ENCODE peak calls at places on chromosomes 6 and 20, in nine cellular contexts. F is fibroblast of lung, V is astrocyte, P is heart right ventricle, M is BJ, I is tibial artery, E is neural crest cell, Q is body of pancreas, W is ovary. O is an unnamed sample.

GRCh38 chr6:37538107-37538506 is 38.4 kb upstream of the CCDC167 start:
- DNase-seq in F (no peak), V (no peak), P (no peak), M (no peak), I (no peak), E (no peak), Q (no peak), W (no peak), O (no peak)

GRCh38 chr20:47133809-47134456 is 222.6 kb downstream of the ZMYND8 start:
- DNase-seq in F (peak), V (peak), P (no peak), M (no peak), I (no peak), E (no peak), Q (no peak), W (no peak), O (peak)

GRCh38 chr6:113172531-113172966 is 684.6 kb upstream of the MARCKS start:
- DNase-seq in F (peak), V (peak), P (peak), M (no peak), I (no peak), E (no peak), Q (peak), W (no peak), O (no peak)

GRCh38 chr20:8361008-8361652 is 229.1 kb downstream of the PLCB1 start:
- DNase-seq in F (peak), V (peak), P (no peak), M (no peak), I (no peak), E (no peak), Q (peak), W (no peak), O (peak)

GRCh38 chr20:34355427-34355826 is 7.6 kb upstream of the ITCH start:
- DNase-seq in F (no peak), V (no peak), P (no peak), M (no peak), I (no peak), E (no peak), Q (no peak), W (no peak), O (no peak)

GRCh38 chr20:38200646-38201045 is 35.6 kb upstream of the TGM2 start:
- DNase-seq in F (no peak), V (no peak), P (no peak), M (no peak), I (no peak), E (no peak), Q (no peak), W (no peak), O (no peak)

GRCh38 chr6:7568021-7568420 is 22.0 kb upstream of the SNRNP48 start:
- DNase-seq in F (peak), V (peak), P (no peak), M (peak), I (no peak), E (no peak), Q (no peak), W (no peak), O (peak)

GRCh38 chr20:53804920-53805894 is 211.6 kb upstream of the ZNF217 start:
- DNase-seq in F (no peak), V (no peak), P (no peak), M (no peak), I (no peak), E (no peak), Q (no peak), W (no peak), O (no peak)

GRCh38 chr20:63089051-63089907 is 82.5 kb upstream of the BHLHE23 start:
- DNase-seq in F (no peak), V (no peak), P (peak), M (no peak), I (peak), E (no peak), Q (peak), W (peak), O (no peak)

GRCh38 chr20:38139156-38139912 is 25.7 kb downstream of the TGM2 start:
- DNase-seq in F (no peak), V (no peak), P (no peak), M (no peak), I (peak), E (no peak), Q (no peak), W (peak), O (no peak)

GRCh38 chr6:26538572-26538902 is 371 bp downstream of the HMGN4 start:
- DNase-seq in F (no peak), V (no peak), P (no peak), M (no peak), I (no peak), E (no peak), Q (no peak), W (no peak), O (no peak)

GRCh38 chr6:152185158-152185574 is 377.7 kb downstream of the ESR1 start:
- DNase-seq in F (no peak), V (no peak), P (no peak), M (no peak), I (no peak), E (no peak), Q (no peak), W (no peak), O (no peak)

GRCh38 chr6:116969211-116969863 is 92.3 kb downstream of the RFX6 start:
- DNase-seq in F (peak), V (peak), P (no peak), M (no peak), I (no peak), E (peak), Q (peak), W (no peak), O (peak)

GRCh38 chr6:35392111-35392702 is 49.8 kb downstream of the PPARD start:
- DNase-seq in F (peak), V (no peak), P (no peak), M (no peak), I (no peak), E (no peak), Q (peak), W (peak), O (no peak)

DNA sequence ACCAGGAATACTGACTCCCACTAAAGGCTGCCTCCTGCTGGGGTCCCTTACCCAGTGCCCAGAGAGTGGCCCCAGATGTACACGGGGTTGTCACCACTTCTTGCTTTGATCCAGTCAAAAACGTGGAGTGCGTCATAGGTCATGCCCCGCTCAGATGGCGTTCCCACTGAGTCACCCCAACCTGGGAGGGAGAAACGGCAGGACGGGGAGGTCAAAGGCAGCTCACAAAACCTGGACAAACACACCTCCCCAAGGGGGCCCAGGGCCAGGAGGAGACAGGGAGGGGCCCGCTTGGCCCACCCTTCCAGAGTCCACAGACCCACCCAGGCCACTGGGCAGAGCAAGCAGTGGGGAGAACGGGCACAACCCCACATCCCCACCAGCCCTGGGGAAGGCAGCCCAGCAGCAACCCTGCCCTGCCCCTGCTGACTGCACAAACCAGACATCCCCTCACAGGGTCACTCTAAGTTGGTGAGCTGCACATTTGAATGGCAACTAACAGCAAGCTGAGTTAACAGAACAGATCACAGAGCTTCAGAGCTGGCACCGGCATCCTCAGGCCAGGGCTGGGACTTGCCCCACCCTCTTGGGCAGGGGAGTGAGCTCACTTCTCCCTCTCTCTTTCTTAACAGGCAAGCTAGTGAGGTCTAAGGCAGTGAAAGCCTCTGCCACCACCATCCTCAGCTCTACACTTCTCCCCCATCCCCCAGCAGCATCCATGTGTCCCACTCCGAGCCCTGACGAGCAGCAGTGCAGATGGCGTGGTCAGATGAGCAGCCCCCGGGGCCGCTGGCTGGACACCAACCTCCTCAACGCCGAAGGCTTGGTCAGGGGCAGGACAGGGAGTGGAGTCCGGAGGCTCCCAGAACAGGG is 61.7 kb downstream of the PYGB start:
- DNase-seq in F (peak), V (peak), P (no peak), M (peak), I (peak), E (no peak), Q (peak), W (peak), O (peak)
- TF ChIP-seq CTCF in F (no peak), V (no peak), P (no peak), M (no peak), I (no peak), E (no peak), Q (no peak), W (no peak), O (peak)

GRCh38 chr6:57224769-57225515 is 2.8 kb upstream of the RAB23 start:
- DNase-seq in F (peak), V (peak), P (no peak), M (no peak), I (no peak), E (no peak), Q (no peak), W (no peak), O (peak)

GRCh38 chr6:57220083-57220703 is 1.9 kb downstream of the RAB23 start:
- DNase-seq in F (no peak), V (no peak), P (no peak), M (no peak), I (no peak), E (no peak), Q (no peak), W (no peak), O (no peak)

GRCh38 chr6:57221936-57222683 is at the start of gene RAB23:
- DNase-seq in F (peak), V (peak), P (peak), M (peak), I (peak), E (peak), Q (peak), W (peak), O (peak)

GRCh38 chr6:57222684-57223077 is 574 bp upstream of the RAB23 start:
- DNase-seq in F (no peak), V (no peak), P (no peak), M (no peak), I (no peak), E (no peak), Q (no peak), W (no peak), O (no peak)

GRCh38 chr6:57221191-57221935 is 744 bp downstream of the RAB23 start:
- DNase-seq in F (peak), V (peak), P (peak), M (no peak), I (peak), E (peak), Q (peak), W (peak), O (peak)
- TF ChIP-seq CTCF in F (peak), V (no peak), P (peak), M (peak), I (peak), E (peak), Q (peak), W (no peak), O (peak)

DNA sequence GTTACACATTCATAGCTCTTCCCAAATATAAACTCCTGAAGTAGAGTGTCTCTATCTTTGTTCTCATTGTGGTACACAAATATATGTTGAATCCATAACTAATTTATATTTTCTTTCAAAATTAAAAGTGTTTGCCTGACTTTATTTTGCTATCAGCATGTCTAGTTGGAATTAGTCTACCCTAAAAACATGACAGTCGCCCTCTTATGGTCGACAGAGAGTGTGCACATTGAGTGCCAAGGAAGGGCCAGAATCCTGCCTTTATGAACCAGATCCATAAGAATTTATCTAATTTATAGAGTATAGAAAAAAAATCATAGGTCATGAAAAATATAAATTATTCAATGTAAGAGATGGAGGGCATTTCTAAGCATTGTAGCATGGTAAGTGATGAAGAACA is 12.3 kb upstream of the DEFB112 start:
- DNase-seq in F (no peak), V (no peak), P (no peak), M (no peak), I (no peak), E (no peak), Q (no peak), W (no peak), O (no peak)
- TF ChIP-seq CTCF in F (peak), V (no peak), P (no peak), M (peak), I (no peak), E (peak), Q (no peak), W (no peak), O (peak)

GRCh38 chr20:5181492-5181891 is 54.7 kb downstream of the CDS2 start:
- DNase-seq in F (no peak), V (no peak), P (no peak), M (no peak), I (no peak), E (no peak), Q (no peak), W (no peak), O (no peak)
- TF ChIP-seq CTCF in F (no peak), V (no peak), P (no peak), M (no peak), I (no peak), E (no peak), Q (no peak), W (no peak), O (no peak)

GRCh38 chr20:688809-689208 is 13.2 kb upstream of the SCRT2 start:
- DNase-seq in F (peak), V (no peak), P (no peak), M (no peak), I (no peak), E (no peak), Q (peak), W (no peak), O (peak)
- TF ChIP-seq CTCF in F (no peak), V (no peak), P (no peak), M (no peak), I (no peak), E (peak), Q (no peak), W (no peak), O (peak)

DNA sequence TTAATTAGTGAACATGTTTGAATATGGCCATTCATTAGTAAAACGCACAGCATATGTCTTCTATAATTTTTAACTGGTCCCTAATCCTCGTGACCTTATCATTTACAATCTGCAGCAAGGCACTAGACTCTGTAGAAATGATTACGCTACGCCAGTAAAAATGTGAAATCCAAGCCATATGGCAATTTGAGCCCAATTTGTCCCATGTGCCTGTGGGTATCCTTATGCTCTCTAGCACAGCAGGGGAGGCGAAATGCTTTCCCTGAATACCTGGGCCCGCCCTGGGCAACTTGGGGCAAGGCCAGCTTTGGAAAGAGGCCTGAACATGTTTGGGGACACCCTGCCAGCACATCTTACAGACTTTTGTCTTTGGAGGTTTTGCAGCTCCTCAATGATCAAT is 122.7 kb upstream of the AGPAT4 start:
- DNase-seq in F (no peak), V (no peak), P (no peak), M (no peak), I (no peak), E (no peak), Q (no peak), W (no peak), O (no peak)
- TF ChIP-seq CTCF in F (no peak), V (no peak), P (no peak), M (no peak), I (no peak), E (no peak), Q (no peak), W (no peak), O (no peak)

GRCh38 chr6:160102956-160103824 is 18.4 kb upstream of the SLC22A1 start:
- DNase-seq in F (peak), V (no peak), P (no peak), M (no peak), I (peak), E (peak), Q (no peak), W (no peak), O (peak)
- TF ChIP-seq CTCF in F (peak), V (peak), P (peak), M (peak), I (peak), E (peak), Q (peak), W (no peak), O (peak)

GRCh38 chr6:153263489-153263888 is 132.4 kb upstream of the RGS17 start:
- DNase-seq in F (no peak), V (no peak), P (no peak), M (no peak), I (no peak), E (no peak), Q (no peak), W (no peak), O (no peak)
- TF ChIP-seq CTCF in F (no peak), V (no peak), P (no peak), M (no peak), I (no peak), E (no peak), Q (no peak), W (no peak), O (no peak)

O was measured in HFFc6.